ENCODE peak calls at places on chromosome 4, in seven cellular contexts. T, E, K, G, R, Y and B are unnamed samples.

GRCh38 chr4:68748181-68748981 is 67.4 kb upstream of the UGT2B10 start:
- DNase-seq in T (no peak), E (no peak), K (no peak), G (no peak), R (no peak), Y (peak; percentile 57), B (peak; percentile 6)

GRCh38 chr4:174314770-174315169 is 31.1 kb downstream of the CEP44 start:
- DNase-seq in T (no peak), E (no peak), K (peak; percentile 12), G (no peak), R (no peak), Y (no peak), B (peak; percentile 14)

GRCh38 chr4:43066415-43066814 is 173.9 kb downstream of the GRXCR1 start:
- DNase-seq in T (no peak), E (no peak), K (no peak), G (no peak), R (no peak), Y (no peak), B (no peak)

GRCh38 chr4:24260922-24261581 is 323.3 kb downstream of the DHX15 start:
- DNase-seq in T (no peak), E (no peak), K (no peak), G (no peak), R (no peak), Y (no peak), B (no peak)

GRCh38 chr4:76449824-76450223 is 14.8 kb downstream of the SHROOM3 start:
- DNase-seq in T (no peak), E (no peak), K (no peak), G (no peak), R (no peak), Y (peak; percentile 49), B (no peak)

GRCh38 chr4:1337376-1337831 is 9.6 kb upstream of the UVSSA start:
- DNase-seq in T (peak; percentile 55), E (peak; percentile 26), K (no peak), G (no peak), R (no peak), Y (no peak), B (peak; percentile 47)

GRCh38 chr4:336099-336892 is 1.3 kb upstream of the ZNF141 start:
- DNase-seq in T (peak; percentile 4), E (no peak), K (no peak), G (no peak), R (peak; percentile 73), Y (no peak), B (no peak)

GRCh38 chr4:15003891-15004700 is 1.8 kb downstream of the CPEB2 start:
- DNase-seq in T (peak; percentile 61), E (peak; percentile 38), K (no peak), G (no peak), R (peak; percentile 79), Y (no peak), B (peak; percentile 34)

GRCh38 chr4:137892134-137892533 is 350.0 kb downstream of the SLC7A11 start:
- DNase-seq in T (no peak), E (no peak), K (peak; percentile 13), G (no peak), R (no peak), Y (no peak), B (no peak)

GRCh38 chr4:172950990-172951389 is 217.6 kb upstream of the GALNT7 start:
- DNase-seq in T (no peak), E (no peak), K (no peak), G (no peak), R (no peak), Y (no peak), B (no peak)

GRCh38 chr4:54861201-54861600 is 203.4 kb downstream of the KIT start:
- DNase-seq in T (no peak), E (no peak), K (no peak), G (no peak), R (no peak), Y (no peak), B (no peak)

GRCh38 chr4:140076307-140076706 is 77.7 kb downstream of the MAML3 start:
- DNase-seq in T (no peak), E (no peak), K (no peak), G (no peak), R (no peak), Y (no peak), B (no peak)